ENCODE peak calls at places on chromosome 6, in ten cellular contexts. C, L, P, T, S, K, R, V, M and F are unnamed samples.

GRCh38 chr6:85364354-85364753 is 85.5 kb upstream of the NT5E start:
- DNase-seq in C (no peak), L (no peak), P (no peak), T (peak), S (no peak), K (no peak), R (no peak), V (peak), M (no peak), F (no peak)

GRCh38 chr6:139627091-139627490 is 252.6 kb upstream of the CITED2 start:
- DNase-seq in C (no peak), L (no peak), P (no peak), T (no peak), S (no peak), K (no peak), R (no peak), V (no peak), M (no peak), F (no peak)

GRCh38 chr6:134134654-134135053 is 82.2 kb upstream of the SLC2A12 start:
- DNase-seq in C (no peak), L (no peak), P (no peak), T (no peak), S (no peak), K (no peak), R (no peak), V (no peak), M (no peak), F (no peak)

GRCh38 chr6:87700729-87701675 is 1.0 kb downstream of the AKIRIN2 start:
- DNase-seq in C (peak), L (peak), P (peak), T (no peak), S (peak), K (no peak), R (peak), V (peak), M (peak), F (peak)

GRCh38 chr6:98929498-98930060 is 18.2 kb downstream of the FBXL4 start:
- DNase-seq in C (no peak), L (no peak), P (no peak), T (no peak), S (no peak), K (no peak), R (no peak), V (no peak), M (no peak), F (no peak)

GRCh38 chr6:89834884-89835792 is 5.5 kb downstream of the CASP8AP2 start:
- DNase-seq in C (no peak), L (no peak), P (no peak), T (no peak), S (peak), K (peak), R (no peak), V (no peak), M (no peak), F (no peak)

GRCh38 chr6:33117826-33118277 is 42.1 kb downstream of the HLA-DPB1 start:
- DNase-seq in C (no peak), L (no peak), P (no peak), T (no peak), S (no peak), K (no peak), R (no peak), V (no peak), M (no peak), F (no peak)

GRCh38 chr6:34709386-34709785 is 12.8 kb upstream of the ILRUN start:
- DNase-seq in C (no peak), L (peak), P (no peak), T (peak), S (no peak), K (no peak), R (no peak), V (no peak), M (no peak), F (peak)

GRCh38 chr6:20008081-20008480 is 170.9 kb downstream of the ID4 start:
- DNase-seq in C (no peak), L (no peak), P (no peak), T (no peak), S (no peak), K (no peak), R (no peak), V (no peak), M (no peak), F (no peak)

GRCh38 chr6:151882206-151882605 is 74.7 kb downstream of the ESR1 start:
- DNase-seq in C (no peak), L (no peak), P (no peak), T (no peak), S (no peak), K (no peak), R (no peak), V (no peak), M (no peak), F (no peak)

GRCh38 chr6:38012573-38012972 is 193.0 kb downstream of the ZFAND3 start:
- DNase-seq in C (peak), L (no peak), P (peak), T (no peak), S (no peak), K (no peak), R (no peak), V (peak), M (no peak), F (no peak)

GRCh38 chr6:117531346-117531745 is 48.9 kb downstream of the DCBLD1 start:
- DNase-seq in C (no peak), L (no peak), P (peak), T (no peak), S (no peak), K (no peak), R (no peak), V (no peak), M (no peak), F (no peak)

GRCh38 chr6:133983099-133983939 is 30.3 kb downstream of the TBPL1 start:
- DNase-seq in C (no peak), L (no peak), P (no peak), T (no peak), S (peak), K (peak), R (no peak), V (no peak), M (no peak), F (peak)

GRCh38 chr6:170137911-170138910 is 152.7 kb downstream of the DLL1 start:
- DNase-seq in C (no peak), L (no peak), P (no peak), T (no peak), S (no peak), K (no peak), R (no peak), V (no peak), M (no peak), F (peak)

GRCh38 chr6:2651536-2651935 is 99.2 kb downstream of the MYLK4 start:
- DNase-seq in C (no peak), L (no peak), P (no peak), T (no peak), S (no peak), K (no peak), R (no peak), V (no peak), M (no peak), F (no peak)

GRCh38 chr6:119978274-119978889 is 628.8 kb upstream of the MAN1A1 start:
- DNase-seq in C (peak), L (no peak), P (no peak), T (peak), S (no peak), K (no peak), R (no peak), V (peak), M (no peak), F (no peak)

GRCh38 chr6:40634429-40634828 is 47.3 kb upstream of the LRFN2 start:
- DNase-seq in C (no peak), L (no peak), P (no peak), T (no peak), S (no peak), K (no peak), R (no peak), V (no peak), M (no peak), F (no peak)

GRCh38 chr6:52407467-52407866 is 12.7 kb upstream of the EFHC1 start:
- DNase-seq in C (no peak), L (no peak), P (peak), T (no peak), S (no peak), K (no peak), R (no peak), V (peak), M (no peak), F (no peak)